ENCODE peak calls at places on chromosomes 4 and X, in six cellular contexts. Q is cardiac fibroblast, F is GM20000, N is T-helper 22 cell, J is MG63, T is naive B cell. E is an unnamed sample.

GRCh38 chr4:38163216-38164006 is 203.2 kb downstream of the PTTG2 start:
- DNase-seq in Q (peak; percentile 77), F (no peak), N (no peak), J (no peak), T (no peak), E (no peak)

GRCh38 chr4:173536808-173537429 is 6.9 kb upstream of the HAND2 start:
- DNase-seq in Q (no peak), F (no peak), N (no peak), J (no peak), T (no peak), E (no peak)

GRCh38 chr4:109816082-109816442 is 500 bp downstream of the GAR1 start:
- DNase-seq in Q (peak; percentile 6), F (peak; percentile 8), N (peak; percentile 20), J (peak; percentile 8), T (no peak), E (no peak)

GRCh38 chrX:31656013-31656412 is 584.2 kb upstream of the FTHL17 start:
- DNase-seq in Q (peak; percentile 43), F (no peak), N (no peak), J (no peak), T (no peak), E (no peak)

GRCh38 chrX:139932077-139932900 is 564 bp downstream of the ATP11C start:
- DNase-seq in Q (peak; percentile 29), F (peak; percentile 69), N (peak; percentile 32), J (peak; percentile 53), T (peak; percentile 44), E (no peak)

GRCh38 chr4:89001647-89002518 is 55.1 kb downstream of the FAM13A start:
- DNase-seq in Q (no peak), F (no peak), N (no peak), J (no peak), T (no peak), E (no peak)

GRCh38 chrX:48003758-48004457 is at the start of gene ZNF182:
- DNase-seq in Q (peak; percentile 87), F (peak; percentile 92), N (peak; percentile 85), J (peak; percentile 88), T (peak; percentile 89), E (peak; percentile 81)

GRCh38 chr4:73704314-73705055 is 35.9 kb upstream of the CXCL8 start:
- DNase-seq in Q (peak; percentile 100), F (no peak), N (no peak), J (peak; percentile 80), T (no peak), E (peak; percentile 75)

GRCh38 chrX:24110049-24110448 is 39.5 kb upstream of the ZFX start:
- DNase-seq in Q (no peak), F (no peak), N (no peak), J (no peak), T (no peak), E (no peak)

GRCh38 chr4:24937176-24937575 is 24.3 kb upstream of the CCDC149 start:
- DNase-seq in Q (no peak), F (no peak), N (no peak), J (no peak), T (no peak), E (no peak)